ENCODE peak calls at places on chromosomes 1 and 21, in ten cellular contexts. Y is osteocyte, O is PC-3, I is non-pigmented ciliary epithelial cell, H is HEK293T, Z is LoVo, E is T-helper 2 cell, U is smooth muscle cell of the brain vasculature, M is head of caudate nucleus, S is NCI-H226. L is an unnamed sample.

GRCh38 chr1:81799939-81800740 is 594 bp upstream of the ADGRL2 start:
- DNase-seq in Y (peak), O (no peak), I (no peak), H (peak), Z (no peak), E (no peak), U (no peak), M (peak), S (peak), L (peak)

GRCh38 chr1:113109908-113110554 is 37.0 kb downstream of the LRIG2 start:
- DNase-seq in Y (no peak), O (peak), I (peak), H (no peak), Z (no peak), E (no peak), U (peak), M (peak), S (peak), L (peak)

GRCh38 chr1:54081306-54082270 is 28.2 kb downstream of the TCEANC2 start:
- DNase-seq in Y (no peak), O (peak), I (peak), H (peak), Z (peak), E (peak), U (peak), M (peak), S (peak), L (peak)

GRCh38 chr1:2352341-2353214 is 38.8 kb downstream of the MORN1 start:
- DNase-seq in Y (no peak), O (no peak), I (no peak), H (no peak), Z (no peak), E (no peak), U (no peak), M (no peak), S (no peak), L (no peak)

GRCh38 chr1:26961826-26962225 is 1.6 kb upstream of the KDF1 start:
- DNase-seq in Y (no peak), O (peak), I (peak), H (no peak), Z (no peak), E (no peak), U (peak), M (no peak), S (peak), L (peak)

GRCh38 chr1:230499496-230499895 is 73.4 kb upstream of the PGBD5 start:
- DNase-seq in Y (no peak), O (no peak), I (no peak), H (no peak), Z (no peak), E (no peak), U (no peak), M (peak), S (no peak), L (no peak)

GRCh38 chr1:53686371-53687267 is 52.3 kb downstream of the GLIS1 start:
- DNase-seq in Y (no peak), O (no peak), I (no peak), H (no peak), Z (no peak), E (no peak), U (no peak), M (no peak), S (no peak), L (no peak)

GRCh38 chr1:241485554-241485992 is 34.0 kb downstream of the FH start:
- DNase-seq in Y (no peak), O (peak), I (no peak), H (no peak), Z (peak), E (no peak), U (no peak), M (no peak), S (no peak), L (no peak)

GRCh38 chr1:147669475-147670318 is 627 bp downstream of the ACP6 start:
- DNase-seq in Y (peak), O (peak), I (no peak), H (peak), Z (peak), E (peak), U (peak), M (peak), S (no peak), L (no peak)

GRCh38 chr1:201140235-201140940 is 13.4 kb upstream of the ASCL5 start:
- DNase-seq in Y (no peak), O (no peak), I (no peak), H (no peak), Z (no peak), E (no peak), U (no peak), M (no peak), S (no peak), L (no peak)

GRCh38 chr1:114083186-114083585 is 70.5 kb downstream of the SYT6 start:
- DNase-seq in Y (no peak), O (peak), I (no peak), H (no peak), Z (no peak), E (no peak), U (no peak), M (no peak), S (no peak), L (no peak)

GRCh38 chr21:16651956-16652355 is 860.9 kb upstream of the CXADR start:
- DNase-seq in Y (no peak), O (no peak), I (no peak), H (no peak), Z (no peak), E (no peak), U (no peak), M (peak), S (no peak), L (no peak)

GRCh38 chr1:115761601-115762302 is 6.8 kb downstream of the CASQ2 start:
- DNase-seq in Y (no peak), O (peak), I (no peak), H (no peak), Z (no peak), E (no peak), U (no peak), M (no peak), S (no peak), L (no peak)

GRCh38 chr1:236108027-236108648 is 34.2 kb upstream of the GPR137B start:
- DNase-seq in Y (no peak), O (no peak), I (no peak), H (no peak), Z (no peak), E (no peak), U (no peak), M (no peak), S (no peak), L (no peak)

GRCh38 chr1:45617618-45618017 is 6.2 kb downstream of the CCDC17 start:
- DNase-seq in Y (no peak), O (peak), I (no peak), H (no peak), Z (no peak), E (no peak), U (no peak), M (no peak), S (peak), L (peak)

GRCh38 chr1:244675167-244675566 is 22.2 kb downstream of the DESI2 start:
- DNase-seq in Y (no peak), O (no peak), I (no peak), H (no peak), Z (no peak), E (no peak), U (no peak), M (no peak), S (no peak), L (no peak)

GRCh38 chr21:31911138-31911907 is 38.5 kb downstream of the HUNK start:
- DNase-seq in Y (no peak), O (peak), I (peak), H (no peak), Z (no peak), E (no peak), U (no peak), M (no peak), S (peak), L (peak)

GRCh38 chr1:207649865-207650580 is 5.1 kb downstream of the CR1L start:
- DNase-seq in Y (no peak), O (no peak), I (no peak), H (no peak), Z (no peak), E (no peak), U (no peak), M (no peak), S (no peak), L (no peak)

GRCh38 chr1:29520571-29521437 is 284.5 kb downstream of the PTPRU start:
- DNase-seq in Y (peak), O (no peak), I (no peak), H (no peak), Z (no peak), E (no peak), U (no peak), M (no peak), S (no peak), L (no peak)

GRCh38 chr1:105591681-105592080 is 1464.8 kb upstream of the PRMT6 start:
- DNase-seq in Y (no peak), O (no peak), I (no peak), H (no peak), Z (no peak), E (no peak), U (no peak), M (no peak), S (no peak), L (no peak)

GRCh38 chr1:147600119-147601111 is 59.1 kb downstream of the BCL9 start:
- DNase-seq in Y (no peak), O (peak), I (no peak), H (peak), Z (no peak), E (no peak), U (no peak), M (no peak), S (no peak), L (peak)

GRCh38 chr1:110281363-110282290 is 57.5 kb upstream of the RBM15 start:
- DNase-seq in Y (no peak), O (no peak), I (no peak), H (no peak), Z (no peak), E (no peak), U (no peak), M (no peak), S (no peak), L (no peak)

GRCh38 chr1:160376525-160377131 is 9.8 kb downstream of the NHLH1 start:
- DNase-seq in Y (peak), O (peak), I (peak), H (peak), Z (peak), E (no peak), U (peak), M (peak), S (no peak), L (no peak)

GRCh38 chr1:26239936-26240335 is 5.9 kb downstream of the CEP85 start:
- DNase-seq in Y (no peak), O (no peak), I (peak), H (no peak), Z (no peak), E (no peak), U (no peak), M (no peak), S (no peak), L (peak)

GRCh38 chr21:26965091-26965566 is 1.8 kb downstream of the ADAMTS5 start:
- DNase-seq in Y (no peak), O (no peak), I (no peak), H (no peak), Z (no peak), E (no peak), U (no peak), M (no peak), S (no peak), L (no peak)

GRCh38 chr1:70072239-70072751 is 133.1 kb downstream of the LRRC40 start:
- DNase-seq in Y (no peak), O (no peak), I (peak), H (no peak), Z (no peak), E (no peak), U (no peak), M (no peak), S (peak), L (no peak)

GRCh38 chr1:116334015-116334547 is 39.0 kb upstream of the ATP1A1 start:
- DNase-seq in Y (no peak), O (peak), I (no peak), H (no peak), Z (peak), E (no peak), U (peak), M (no peak), S (peak), L (no peak)

GRCh38 chr1:148388260-148389026 is 94.7 kb downstream of the PPIAL4G start:
- DNase-seq in Y (no peak), O (peak), I (peak), H (peak), Z (peak), E (peak), U (peak), M (peak), S (no peak), L (no peak)

GRCh38 chr1:114087495-114087894 is 66.2 kb downstream of the SYT6 start:
- DNase-seq in Y (no peak), O (no peak), I (no peak), H (no peak), Z (no peak), E (no peak), U (no peak), M (no peak), S (no peak), L (no peak)

GRCh38 chr1:230011333-230012092 is 55.5 kb upstream of the GALNT2 start:
- DNase-seq in Y (no peak), O (peak), I (no peak), H (no peak), Z (no peak), E (no peak), U (no peak), M (no peak), S (no peak), L (no peak)

GRCh38 chr1:19978143-19978542 is 1.3 kb downstream of the PLA2G2A start:
- DNase-seq in Y (no peak), O (no peak), I (no peak), H (no peak), Z (no peak), E (no peak), U (no peak), M (no peak), S (no peak), L (no peak)

GRCh38 chr1:41358152-41358937 is 2.9 kb upstream of the FOXO6 start:
- DNase-seq in Y (no peak), O (no peak), I (no peak), H (no peak), Z (no peak), E (no peak), U (no peak), M (no peak), S (no peak), L (no peak)

GRCh38 chr21:15651172-15651571 is 78.6 kb upstream of the USP25 start:
- DNase-seq in Y (no peak), O (peak), I (no peak), H (no peak), Z (no peak), E (no peak), U (no peak), M (no peak), S (peak), L (no peak)

L was measured in HS-5.